ENCODE peak calls at places on chromosomes 12 and 14, in five cellular contexts. D, I, W, S and J are unnamed samples.

GRCh38 chr14:78007160-78007559 is 163.0 kb upstream of the NRXN3 start:
- DNase-seq in S (no peak), I (no peak), W (no peak), D (no peak), J (no peak)

GRCh38 chr12:81094718-81095360 is 17.0 kb downstream of the ACSS3 start:
- DNase-seq in W (no peak), S (no peak), D (no peak), I (no peak), J (no peak)

GRCh38 chr14:104134061-104134965 is 4.1 kb upstream of the KIF26A start:
- DNase-seq in S (no peak), W (no peak), I (peak; percentile 29), D (no peak), J (peak; percentile 40)

GRCh38 chr12:68749861-68750260 is 3.9 kb downstream of the SLC35E3 start:
- DNase-seq in S (no peak), I (no peak), D (no peak), W (no peak), J (no peak)

GRCh38 chr12:79652521-79652920 is 38.2 kb downstream of the PAWR start:
- DNase-seq in W (no peak), D (no peak), I (no peak), S (no peak), J (no peak)

GRCh38 chr12:113019045-113019444 is 37.5 kb upstream of the DTX1 start:
- DNase-seq in W (peak; percentile 48), I (no peak), S (no peak), D (no peak), J (no peak)

GRCh38 chr12:10364839-10365681 is 24.8 kb downstream of the KLRK1 start:
- DNase-seq in S (no peak), W (peak; percentile 85), I (peak; percentile 79), D (no peak), J (peak; percentile 88)

GRCh38 chr14:50520947-50521815 is 11.2 kb downstream of the MAP4K5 start:
- DNase-seq in W (peak; percentile 88), D (peak; percentile 85), I (no peak), S (peak; percentile 24), J (no peak)

GRCh38 chr14:105939810-105940508 is 413.6 kb downstream of the TMEM121 start:
- DNase-seq in S (no peak), W (no peak), I (no peak), D (no peak), J (no peak)

GRCh38 chr12:121452356-121453021 is 52.6 kb downstream of the RNF34 start:
- DNase-seq in W (no peak), I (no peak), D (no peak), S (no peak), J (peak; percentile 47)

GRCh38 chr14:74658535-74659130 is 46.6 kb upstream of the LTBP2 start:
- DNase-seq in W (peak; percentile 88), S (no peak), I (no peak), D (no peak), J (no peak)

GRCh38 chr12:57775044-57775443 is 2.6 kb downstream of the EEF1AKMT3 start:
- DNase-seq in I (no peak), D (no peak), W (no peak), S (no peak), J (no peak)